ENCODE peak calls at places on chromosomes 7 and 10, in four cellular contexts. G is effector CD4-positive, alpha-beta T cell; D is T-cell; B is stimulated activated CD4-positive, alpha-beta T cell treated with anti-CD3 and anti-CD28 coated beads, Interleukin-15, amount 100 ng/mL, for 24 hours. F is an unnamed sample.

GRCh38 chr7:131238260-131238940 is 89.3 kb upstream of the MKLN1 start:
- DNase-seq in G (no peak), D (no peak), B (no peak), F (no peak)

GRCh38 chr10:77865585-77866324 is 60.8 kb downstream of the DLG5 start:
- DNase-seq in G (no peak), D (no peak), B (no peak), F (no peak)

GRCh38 chr7:91352091-91352490 is 87.9 kb downstream of the FZD1 start:
- DNase-seq in G (no peak), D (no peak), B (no peak), F (no peak)

GRCh38 chr7:33716581-33717477 is 188.5 kb upstream of the BMPER start:
- DNase-seq in G (no peak), D (no peak), B (no peak), F (no peak)

GRCh38 chr7:116544488-116544887 is 19.7 kb downstream of the CAV1 start:
- DNase-seq in G (no peak), D (no peak), B (no peak), F (no peak)

GRCh38 chr7:100865971-100866720 is 1.0 kb upstream of the TRIP6 start:
- DNase-seq in G (no peak), D (no peak), B (peak), F (no peak)

GRCh38 chr10:23951841-23952240 is 257.1 kb upstream of the KIAA1217 start:
- DNase-seq in G (no peak), D (no peak), B (no peak), F (no peak)

GRCh38 chr7:29332875-29333482 is 138.4 kb downstream of the CHN2 start:
- DNase-seq in G (no peak), D (no peak), B (no peak), F (no peak)

GRCh38 chr7:44665531-44666213 is 59.2 kb downstream of the OGDH start:
- DNase-seq in G (no peak), D (no peak), B (no peak), F (no peak)

GRCh38 chr7:73530800-73531199 is 8.7 kb upstream of the BAZ1B start:
- DNase-seq in G (no peak), D (no peak), B (no peak), F (no peak)

GRCh38 chr7:134742688-134743350 is 36.6 kb upstream of the CALD1 start:
- DNase-seq in G (no peak), D (no peak), B (no peak), F (no peak)

GRCh38 chr10:48456808-48457761 is 147.8 kb downstream of the ARHGAP22 start:
- DNase-seq in G (no peak), D (no peak), B (no peak), F (no peak)

GRCh38 chr7:157513682-157514081 is 176.9 kb downstream of the DNAJB6 start:
- DNase-seq in G (no peak), D (no peak), B (no peak), F (no peak)

GRCh38 chr7:27235387-27236052 is 7.1 kb upstream of the EVX1 start:
- DNase-seq in G (no peak), D (no peak), B (peak), F (no peak)

GRCh38 chr10:81874878-81875679 is at the start of gene NRG3:
- DNase-seq in G (no peak), D (no peak), B (peak), F (no peak)

GRCh38 chr10:28939352-28940157 is 262.2 kb downstream of the BAMBI start:
- DNase-seq in G (no peak), D (no peak), B (no peak), F (no peak)

GRCh38 chr10:11411926-11412545 is 199.4 kb downstream of the USP6NL start:
- DNase-seq in G (no peak), D (no peak), B (no peak), F (no peak)

GRCh38 chr10:132534348-132535064 is 3.1 kb upstream of the INPP5A start:
- DNase-seq in G (no peak), D (no peak), B (no peak), F (no peak)

GRCh38 chr10:80894339-80894791 is 356.7 kb downstream of the SH2D4B start:
- DNase-seq in G (no peak), D (no peak), B (no peak), F (no peak)

GRCh38 chr7:149598721-149599308 is 101.2 kb upstream of the ZNF746 start:
- DNase-seq in G (no peak), D (no peak), B (peak), F (no peak)

GRCh38 chr10:111221682-111222470 is 145.0 kb downstream of the ADRA2A start:
- DNase-seq in G (no peak), D (no peak), B (no peak), F (no peak)

GRCh38 chr7:96708872-96709271 is 774 bp downstream of the SEM1 start:
- DNase-seq in G (no peak), D (no peak), B (no peak), F (no peak)

GRCh38 chr7:155405399-155406318 is 52.3 kb upstream of the EN2 start:
- DNase-seq in G (no peak), D (no peak), B (no peak), F (no peak)

GRCh38 chr7:133511242-133511641 is 258.4 kb downstream of the EXOC4 start:
- DNase-seq in G (no peak), D (no peak), B (no peak), F (no peak)

GRCh38 chr10:34528320-34528719 is 286.8 kb downstream of the PARD3 start:
- DNase-seq in G (no peak), D (no peak), B (no peak), F (no peak)

GRCh38 chr10:117342638-117343037 is 32.6 kb downstream of the PDZD8 start:
- DNase-seq in G (no peak), D (no peak), B (no peak), F (no peak)

GRCh38 chr10:12907651-12908050 is 93.9 kb downstream of the CCDC3 start:
- DNase-seq in G (no peak), D (no peak), B (no peak), F (no peak)

GRCh38 chr7:15174470-15174869 is 271.9 kb upstream of the DGKB start:
- DNase-seq in G (no peak), D (no peak), B (no peak), F (no peak)

GRCh38 chr7:99224263-99224947 is 16.5 kb upstream of the KPNA7 start:
- DNase-seq in G (no peak), D (no peak), B (peak), F (no peak)

GRCh38 chr7:4450483-4450882 is 231.6 kb upstream of the FOXK1 start:
- DNase-seq in G (no peak), D (no peak), B (no peak), F (no peak)

GRCh38 chr7:10618934-10619333 is 354.7 kb upstream of the PHF14 start:
- DNase-seq in G (no peak), D (no peak), B (no peak), F (no peak)

GRCh38 chr10:66505003-66505707 is 420.7 kb upstream of the LRRTM3 start:
- DNase-seq in G (no peak), D (no peak), B (no peak), F (no peak)

GRCh38 chr10:75195035-75195763 is 15.4 kb upstream of the VDAC2 start:
- DNase-seq in G (no peak), D (no peak), B (no peak), F (no peak)

GRCh38 chr10:95297402-95297801 is 6.6 kb upstream of the PDLIM1 start:
- DNase-seq in G (no peak), D (no peak), B (no peak), F (no peak)